ENCODE peak calls at places on chromosomes 16 and 17, in ten cellular contexts. H is pulmonary artery endothelial cell; F is AG04450; E is germinal center; D is GM04503; Q is sciatic nerve; P is activated effector memory CD4-positive, alpha-beta T cell treated with anti-CD3 and anti-CD28 coated beads, Interleukin-2, amount 50 U/mL, for 16 hours; N is activated CD4-positive, alpha-beta T cell treated with anti-CD3 and anti-CD28 coated beads, Interleukin-2, amount 10 ng/mL, durations not matched to agents 7 days and 5 days; I is NCI-H460; T is activated naive CD4-positive, alpha-beta T cell treated with anti-CD3 and anti-CD28 coated beads for 36 hours. C is an unnamed sample.

GRCh38 chr17:9484789-9485188 is 90.8 kb downstream of the STX8 start:
- DNase-seq in T (no peak), I (no peak), P (no peak), H (no peak), F (no peak), E (no peak), Q (no peak), D (no peak), N (no peak), C (no peak)

GRCh38 chr16:11016524-11016988 is 72.2 kb downstream of the CLEC16A start:
- DNase-seq in H (no peak), T (no peak), E (no peak), Q (no peak), D (no peak), I (no peak), P (no peak), N (no peak), F (no peak), C (no peak)

GRCh38 chr17:8740486-8740885 is 4.2 kb downstream of the CCDC42 start:
- DNase-seq in Q (no peak), E (no peak), F (no peak), P (peak; percentile 81), H (no peak), I (no peak), D (no peak), N (peak; percentile 28), T (peak; percentile 64), C (no peak)

GRCh38 chr16:19210175-19210924 is 42.3 kb downstream of the SYT17 start:
- DNase-seq in P (no peak), N (no peak), E (peak; percentile 67), Q (no peak), T (no peak), D (no peak), H (no peak), F (peak; percentile 20), I (no peak), C (no peak)

GRCh38 chr16:22732315-22732840 is 81.6 kb upstream of the HS3ST2 start:
- DNase-seq in F (no peak), E (no peak), N (no peak), D (no peak), H (no peak), P (no peak), T (no peak), I (no peak), Q (no peak), C (no peak)

GRCh38 chr17:4509923-4510614 is 11.4 kb downstream of the SPNS2 start:
- DNase-seq in T (no peak), F (no peak), H (no peak), I (no peak), N (no peak), E (no peak), D (no peak), Q (no peak), P (no peak), C (no peak)

GRCh38 chr17:3885970-3886369 is 6.9 kb downstream of the CAMKK1 start:
- DNase-seq in T (no peak), D (no peak), E (no peak), I (peak; percentile 9), N (no peak), Q (no peak), H (no peak), P (no peak), F (no peak), C (no peak)

GRCh38 chr17:48453447-48453846 is 23.4 kb upstream of the SKAP1 start:
- DNase-seq in F (no peak), N (peak; percentile 44), T (no peak), Q (no peak), E (no peak), I (no peak), P (no peak), D (no peak), H (no peak), C (no peak)

GRCh38 chr16:53449816-53450517 is 15.7 kb downstream of the RBL2 start:
- DNase-seq in D (no peak), N (no peak), F (no peak), H (no peak), E (no peak), Q (no peak), I (no peak), T (no peak), P (no peak), C (no peak)

GRCh38 chr17:50196036-50196435 is 5.4 kb downstream of the COL1A1 start:
- DNase-seq in N (no peak), P (no peak), F (no peak), D (no peak), T (no peak), H (no peak), I (no peak), E (no peak), Q (no peak), C (no peak)

GRCh38 chr17:66357037-66357436 is 54.6 kb downstream of the PRKCA start:
- DNase-seq in Q (no peak), T (peak; percentile 34), F (no peak), I (no peak), P (no peak), E (no peak), H (no peak), D (no peak), N (no peak), C (no peak)

GRCh38 chr17:45234641-45235040 is 13.0 kb downstream of the FMNL1 start:
- DNase-seq in E (peak; percentile 77), N (peak; percentile 54), T (peak; percentile 63), H (no peak), Q (no peak), F (no peak), P (peak; percentile 81), I (no peak), D (no peak), C (no peak)

GRCh38 chr17:58382108-58382884 is 30.3 kb upstream of the SUPT4H1 start:
- DNase-seq in F (no peak), Q (no peak), H (no peak), I (no peak), P (no peak), D (no peak), T (no peak), N (no peak), E (no peak), C (no peak)

GRCh38 chr17:47959825-47960655 is 2.4 kb upstream of the PRR15L start:
- DNase-seq in P (no peak), I (no peak), H (no peak), F (no peak), N (no peak), D (no peak), Q (no peak), E (no peak), T (no peak), C (no peak)

GRCh38 chr17:21285164-21286065 is 904 bp downstream of the MAP2K3 start:
- DNase-seq in H (no peak), E (no peak), I (no peak), D (no peak), F (no peak), T (peak; percentile 39), P (no peak), Q (no peak), N (no peak), C (no peak)

GRCh38 chr16:69217433-69217832 is 30.5 kb downstream of the SNTB2 start:
- DNase-seq in P (no peak), E (no peak), Q (no peak), I (peak; percentile 24), F (peak; percentile 37), H (peak; percentile 29), D (no peak), T (no peak), N (no peak), C (no peak)

GRCh38 chr17:63516910-63517824 is 6.0 kb upstream of the KCNH6 start:
- DNase-seq in I (no peak), Q (no peak), E (no peak), T (peak; percentile 8), H (no peak), D (peak; percentile 38), P (peak; percentile 67), F (peak; percentile 21), N (no peak), C (peak; percentile 43)

GRCh38 chr17:18362509-18363020 is 785 bp downstream of the SHMT1 start:
- DNase-seq in T (peak; percentile 11), E (peak; percentile 60), H (no peak), N (peak; percentile 25), D (no peak), P (no peak), Q (peak; percentile 88), F (no peak), I (no peak), C (no peak)

GRCh38 chr17:72039490-72039889 is 81.3 kb upstream of the SOX9 start:
- DNase-seq in E (no peak), N (no peak), P (no peak), D (no peak), T (no peak), F (no peak), H (no peak), I (no peak), Q (no peak), C (no peak)

GRCh38 chr17:27770877-27771276 is 29.5 kb downstream of the NOS2 start:
- DNase-seq in P (no peak), E (no peak), T (no peak), F (no peak), N (no peak), D (no peak), H (no peak), Q (no peak), I (no peak), C (no peak)

GRCh38 chr17:70422862-70423261 is 253.5 kb downstream of the KCNJ2 start:
- DNase-seq in F (no peak), N (no peak), T (no peak), H (no peak), Q (no peak), D (no peak), I (no peak), E (no peak), P (no peak), C (no peak)

C was measured in skeletal muscle cell.